ENCODE peak calls at places on chromosomes 2 and 18, in six cellular contexts. One of them, this sample, is unnamed.
A peak's percentile ranks its signal among the peaks of the same experiment; 100 is the strongest.

GRCh38 chr2:49931243-49931642 is 776.9 kb upstream of the FSHR start:
- DNase-seq in kidney: no peak
- DNase-seq in keratinocyte: no peak
- DNase-seq in body of pancreas: no peak
- DNase-seq in aorta: no peak
- DNase-seq in IMR-90: no peak
- DNase-seq in this sample: no peak

GRCh38 chr2:73078457-73079411 is 7.2 kb upstream of the SFXN5 start:
- DNase-seq in kidney: no peak
- DNase-seq in keratinocyte: no peak
- DNase-seq in body of pancreas: no peak
- DNase-seq in aorta: no peak
- DNase-seq in IMR-90: no peak
- DNase-seq in this sample: no peak

GRCh38 chr2:100662866-100663265 is 100.1 kb downstream of the PDCL3 start:
- DNase-seq in kidney: no peak
- DNase-seq in keratinocyte: no peak
- DNase-seq in body of pancreas: no peak
- DNase-seq in aorta: no peak
- DNase-seq in IMR-90: no peak
- DNase-seq in this sample: no peak

GRCh38 chr2:66889632-66889882 is 454.6 kb downstream of the MEIS1 start:
- DNase-seq in kidney: no peak
- DNase-seq in keratinocyte: no peak
- DNase-seq in body of pancreas: no peak
- DNase-seq in aorta: no peak
- DNase-seq in IMR-90: no peak
- DNase-seq in this sample: no peak

GRCh38 chr18:40935423-40935822 is 1019.6 kb upstream of the PIK3C3 start:
- DNase-seq in kidney: no peak
- DNase-seq in keratinocyte: no peak
- DNase-seq in body of pancreas: no peak
- DNase-seq in aorta: no peak
- DNase-seq in IMR-90: peak; percentile 15
- DNase-seq in this sample: no peak

GRCh38 chr2:128366746-128367511 is 48.3 kb upstream of the HS6ST1 start:
- DNase-seq in kidney: peak; percentile 63
- DNase-seq in keratinocyte: no peak
- DNase-seq in body of pancreas: no peak
- DNase-seq in aorta: no peak
- DNase-seq in IMR-90: no peak
- DNase-seq in this sample: no peak

GRCh38 chr2:45009928-45010705 is 865 bp upstream of the SIX2 start:
- DNase-seq in kidney: peak; percentile 93
- DNase-seq in keratinocyte: no peak
- DNase-seq in body of pancreas: peak; percentile 68
- DNase-seq in aorta: peak; percentile 93
- DNase-seq in IMR-90: no peak
- DNase-seq in this sample: peak; percentile 59

GRCh38 chr2:142914507-142915313 is 37.2 kb downstream of the KYNU start:
- DNase-seq in kidney: no peak
- DNase-seq in keratinocyte: no peak
- DNase-seq in body of pancreas: no peak
- DNase-seq in aorta: no peak
- DNase-seq in IMR-90: no peak
- DNase-seq in this sample: no peak

GRCh38 chr2:133171396-133172004 is 396.8 kb downstream of the NCKAP5 start:
- DNase-seq in kidney: no peak
- DNase-seq in keratinocyte: no peak
- DNase-seq in body of pancreas: no peak
- DNase-seq in aorta: no peak
- DNase-seq in IMR-90: peak; percentile 74
- DNase-seq in this sample: no peak

GRCh38 chr2:16250886-16251285 is 310.5 kb downstream of the MYCN start:
- DNase-seq in kidney: no peak
- DNase-seq in keratinocyte: no peak
- DNase-seq in body of pancreas: no peak
- DNase-seq in aorta: no peak
- DNase-seq in IMR-90: no peak
- DNase-seq in this sample: no peak

GRCh38 chr2:46299365-46300263 is 2.4 kb downstream of the EPAS1 start:
- DNase-seq in kidney: peak; percentile 87
- DNase-seq in keratinocyte: no peak
- DNase-seq in body of pancreas: peak; percentile 74
- DNase-seq in aorta: peak; percentile 81
- DNase-seq in IMR-90: peak; percentile 62
- DNase-seq in this sample: peak; percentile 31

GRCh38 chr18:32278148-32278799 is 88.4 kb downstream of the MEP1B start:
- DNase-seq in kidney: no peak
- DNase-seq in keratinocyte: no peak
- DNase-seq in body of pancreas: no peak
- DNase-seq in aorta: no peak
- DNase-seq in IMR-90: no peak
- DNase-seq in this sample: no peak

GRCh38 chr18:47204908-47205522 is 28.9 kb upstream of the IER3IP1 start:
- DNase-seq in kidney: no peak
- DNase-seq in keratinocyte: no peak
- DNase-seq in body of pancreas: peak; percentile 53
- DNase-seq in aorta: no peak
- DNase-seq in IMR-90: peak; percentile 27
- DNase-seq in this sample: no peak

GRCh38 chr2:156321243-156321904 is 11.1 kb downstream of the NR4A2 start:
- DNase-seq in kidney: peak; percentile 77
- DNase-seq in keratinocyte: no peak
- DNase-seq in body of pancreas: peak; percentile 40
- DNase-seq in aorta: no peak
- DNase-seq in IMR-90: no peak
- DNase-seq in this sample: no peak

DNA sequence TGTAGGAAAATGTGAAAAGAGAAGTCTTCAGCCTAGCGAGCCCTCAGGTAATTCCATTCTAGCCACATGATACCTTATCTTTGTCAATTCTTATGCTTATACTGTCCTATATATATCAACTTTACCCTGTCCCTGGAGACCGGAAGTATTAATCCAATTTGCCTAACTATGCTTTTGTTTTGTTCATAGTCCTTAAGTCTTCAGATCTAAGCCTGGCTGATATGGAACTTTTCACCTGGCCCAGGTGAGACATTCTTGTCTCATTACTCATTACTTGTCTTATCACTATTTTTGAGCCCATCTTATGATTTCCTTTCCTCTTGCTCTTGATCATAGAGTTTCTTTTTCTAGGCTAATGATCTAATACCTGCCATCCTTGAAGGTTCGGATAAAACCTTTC is 194.1 kb upstream of the FANCL start:
- DNase-seq in kidney: no peak
- DNase-seq in keratinocyte: no peak
- DNase-seq in body of pancreas: no peak
- DNase-seq in aorta: no peak
- DNase-seq in IMR-90: no peak
- DNase-seq in this sample: no peak
- H3K4me3 ChIP-seq in kidney: no peak overlapping the region
- H3K4me3 ChIP-seq in keratinocyte: no peak overlapping the region
- H3K4me3 ChIP-seq in body of pancreas: no peak overlapping the region
- H3K4me3 ChIP-seq in aorta: no peak overlapping the region
- H3K4me3 ChIP-seq in IMR-90: no peak overlapping the region
- H3K4me3 ChIP-seq in this sample: no peak overlapping the region

GRCh38 chr2:48318118-48318517 is 211.8 kb upstream of the STON1 start:
- DNase-seq in kidney: no peak
- DNase-seq in keratinocyte: no peak
- DNase-seq in body of pancreas: no peak
- DNase-seq in aorta: no peak
- DNase-seq in IMR-90: no peak
- DNase-seq in this sample: no peak

GRCh38 chr2:48320747-48321146 is 209.2 kb upstream of the STON1 start:
- DNase-seq in kidney: no peak
- DNase-seq in keratinocyte: no peak
- DNase-seq in body of pancreas: no peak
- DNase-seq in aorta: no peak
- DNase-seq in IMR-90: no peak
- DNase-seq in this sample: no peak

GRCh38 chr2:48315847-48316194 is 214.1 kb upstream of the STON1 start:
- DNase-seq in kidney: no peak
- DNase-seq in keratinocyte: no peak
- DNase-seq in body of pancreas: no peak
- DNase-seq in aorta: no peak
- DNase-seq in IMR-90: no peak
- DNase-seq in this sample: no peak

GRCh38 chr2:48319863-48320262 is 210.1 kb upstream of the STON1 start:
- DNase-seq in kidney: no peak
- DNase-seq in keratinocyte: no peak
- DNase-seq in body of pancreas: no peak
- DNase-seq in aorta: no peak
- DNase-seq in IMR-90: no peak
- DNase-seq in this sample: no peak

DNA sequence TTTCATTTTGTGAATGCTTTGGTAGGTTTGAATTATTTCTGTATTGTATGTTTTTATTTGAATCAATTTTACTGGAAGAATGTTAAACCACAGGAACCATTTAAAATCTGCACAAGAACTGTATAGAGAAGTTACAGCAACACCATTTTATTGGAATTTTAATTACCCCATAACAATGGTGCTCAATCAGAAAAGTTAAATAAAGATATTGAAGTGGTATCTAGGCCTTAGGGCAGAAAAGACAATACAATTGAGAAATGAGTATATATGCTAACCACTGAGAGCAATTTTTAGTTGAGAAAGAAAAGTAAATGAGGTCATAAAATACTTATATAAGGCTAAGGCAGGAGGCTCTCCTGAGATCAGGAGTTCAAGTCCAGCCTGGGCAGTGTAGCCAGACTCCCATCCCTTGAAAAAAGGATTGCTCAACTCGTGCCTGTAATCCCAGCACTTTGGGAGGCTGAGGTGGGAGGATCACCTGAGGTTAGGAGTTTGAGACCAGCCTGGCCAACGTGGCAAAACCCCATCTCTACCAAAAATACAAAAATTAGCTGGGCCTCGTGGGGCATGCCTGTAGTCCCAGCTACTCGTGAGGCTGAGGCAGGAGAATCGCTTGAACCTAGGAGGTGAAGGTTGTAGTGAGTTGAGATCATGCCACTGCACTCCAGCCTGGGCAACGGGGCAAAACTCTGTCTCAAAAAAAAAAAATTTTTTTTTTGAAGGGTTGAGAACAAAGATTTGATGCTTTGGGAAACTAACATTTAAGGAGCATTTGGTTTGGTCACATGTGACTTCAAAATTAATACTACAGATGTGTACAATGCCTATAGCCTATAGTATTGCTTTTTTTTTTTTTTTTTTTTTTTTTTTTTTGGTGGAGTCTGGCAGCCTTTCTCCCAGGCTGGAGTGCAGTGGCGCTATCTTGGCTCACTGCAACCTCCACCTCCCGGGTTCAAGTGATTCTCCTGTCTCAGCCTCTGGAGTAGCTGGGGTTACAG is 212.9 kb upstream of the STON1 start:
- DNase-seq in kidney: no peak
- DNase-seq in keratinocyte: no peak
- DNase-seq in body of pancreas: no peak
- DNase-seq in aorta: no peak
- DNase-seq in IMR-90: no peak
- DNase-seq in this sample: no peak
- H3K4me1 ChIP-seq in kidney: no peaks in the 10 kb centered on the region
- H3K4me1 ChIP-seq in keratinocyte: peaks cover 4% of the 10 kb centered on the region
- H3K4me1 ChIP-seq in body of pancreas: peaks cover 7% of the 10 kb centered on the region
- H3K4me1 ChIP-seq in aorta: no peaks in the 10 kb centered on the region
- H3K4me1 ChIP-seq in IMR-90: no peaks in the 10 kb centered on the region
- H3K4me1 ChIP-seq in this sample: peaks cover 38% of the 10 kb centered on the region

GRCh38 chr18:12647773-12648172 is 10.1 kb downstream of the SPIRE1 start:
- DNase-seq in kidney: no peak
- DNase-seq in keratinocyte: no peak
- DNase-seq in body of pancreas: no peak
- DNase-seq in aorta: no peak
- DNase-seq in IMR-90: no peak
- DNase-seq in this sample: no peak

GRCh38 chr18:12639990-12640880 is 17.7 kb downstream of the SPIRE1 start:
- DNase-seq in kidney: no peak
- DNase-seq in keratinocyte: no peak
- DNase-seq in body of pancreas: no peak
- DNase-seq in aorta: no peak
- DNase-seq in IMR-90: peak; percentile 87
- DNase-seq in this sample: no peak

GRCh38 chr18:12645264-12645663 is 12.6 kb downstream of the SPIRE1 start:
- DNase-seq in kidney: no peak
- DNase-seq in keratinocyte: no peak
- DNase-seq in body of pancreas: no peak
- DNase-seq in aorta: no peak
- DNase-seq in IMR-90: no peak
- DNase-seq in this sample: no peak

GRCh38 chr18:12640881-12641200 is 17.1 kb downstream of the SPIRE1 start:
- DNase-seq in kidney: no peak
- DNase-seq in keratinocyte: no peak
- DNase-seq in body of pancreas: no peak
- DNase-seq in aorta: no peak
- DNase-seq in IMR-90: no peak
- DNase-seq in this sample: no peak

GRCh38 chr18:12645751-12646203 is 12.1 kb downstream of the SPIRE1 start:
- DNase-seq in kidney: no peak
- DNase-seq in keratinocyte: no peak
- DNase-seq in body of pancreas: no peak
- DNase-seq in aorta: peak; percentile 63
- DNase-seq in IMR-90: peak; percentile 52
- DNase-seq in this sample: no peak
- H3K4me3 ChIP-seq in kidney: no peak overlapping the region
- H3K4me3 ChIP-seq in keratinocyte: peak overlapping the region; percentile 32
- H3K4me3 ChIP-seq in body of pancreas: no peak overlapping the region
- H3K4me3 ChIP-seq in aorta: no peak overlapping the region
- H3K4me3 ChIP-seq in IMR-90: no peak overlapping the region
- H3K4me3 ChIP-seq in this sample: no peak overlapping the region

GRCh38 chr2:134218928-134219707 is 34.8 kb upstream of the MGAT5 start:
- DNase-seq in kidney: peak; percentile 70
- DNase-seq in keratinocyte: no peak
- DNase-seq in body of pancreas: no peak
- DNase-seq in aorta: peak; percentile 58
- DNase-seq in IMR-90: no peak
- DNase-seq in this sample: no peak

GRCh38 chr2:134220525-134220924 is 33.3 kb upstream of the MGAT5 start:
- DNase-seq in kidney: no peak
- DNase-seq in keratinocyte: no peak
- DNase-seq in body of pancreas: no peak
- DNase-seq in aorta: no peak
- DNase-seq in IMR-90: no peak
- DNase-seq in this sample: no peak

GRCh38 chr2:134217924-134218323 is 35.9 kb upstream of the MGAT5 start:
- DNase-seq in kidney: no peak
- DNase-seq in keratinocyte: no peak
- DNase-seq in body of pancreas: no peak
- DNase-seq in aorta: no peak
- DNase-seq in IMR-90: peak; percentile 34
- DNase-seq in this sample: no peak

GRCh38 chr2:134217316-134217715 is 36.6 kb upstream of the MGAT5 start:
- DNase-seq in kidney: no peak
- DNase-seq in keratinocyte: no peak
- DNase-seq in body of pancreas: no peak
- DNase-seq in aorta: no peak
- DNase-seq in IMR-90: no peak
- DNase-seq in this sample: no peak

DNA sequence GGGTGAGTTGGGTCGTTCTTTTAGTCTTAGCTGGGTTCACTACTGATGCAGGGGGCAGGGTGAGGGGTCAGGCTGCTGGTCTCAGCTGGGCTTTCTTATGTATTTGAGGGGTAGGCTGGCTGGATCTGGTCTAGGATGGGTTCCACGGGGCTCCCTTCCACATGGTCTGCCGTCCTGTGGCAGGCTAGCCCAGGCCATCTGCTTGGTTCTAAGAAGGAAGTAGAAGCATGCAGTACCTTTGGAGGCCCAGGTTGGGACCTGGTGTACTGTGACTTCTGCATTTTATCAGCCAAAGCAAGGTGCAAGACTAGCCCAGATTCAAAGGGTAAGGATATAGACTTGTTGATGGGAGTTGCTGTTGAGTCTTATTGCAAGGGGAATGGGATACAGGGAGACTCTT is 35.5 kb upstream of the MGAT5 start:
- DNase-seq in kidney: no peak
- DNase-seq in keratinocyte: no peak
- DNase-seq in body of pancreas: no peak
- DNase-seq in aorta: no peak
- DNase-seq in IMR-90: no peak
- DNase-seq in this sample: no peak
- H3K4me1 ChIP-seq in kidney: no peaks in the 10 kb centered on the region
- H3K4me1 ChIP-seq in keratinocyte: peaks cover 23% of the 10 kb centered on the region
- H3K4me1 ChIP-seq in body of pancreas: peaks cover 32% of the 10 kb centered on the region
- H3K4me1 ChIP-seq in aorta: no peaks in the 10 kb centered on the region
- H3K4me1 ChIP-seq in IMR-90: peaks cover 18% of the 10 kb centered on the region
- H3K4me1 ChIP-seq in this sample: peaks cover 5% of the 10 kb centered on the region

This sample was measured in tibial nerve.